ENCODE peak calls at places on chromosomes 5 and 9, in ten cellular contexts. Y, N, H, T, B, A, Q, J, E and K are unnamed samples.

GRCh38 chr9:88965473-88965872 is 25.8 kb upstream of the S1PR3 start:
- ATAC-seq in Y (no peak), N (no peak), H (no peak), T (no peak), B (no peak), A (no peak), Q (no peak), J (peak; percentile 48), E (no peak), K (no peak)

GRCh38 chr5:58890265-58890664 is 307.4 kb downstream of the RAB3C start:
- ATAC-seq in Y (no peak), N (no peak), H (no peak), T (no peak), B (no peak), A (no peak), Q (no peak), J (no peak), E (no peak), K (no peak)

GRCh38 chr5:157976429-157976828 is 117.5 kb upstream of the CLINT1 start:
- ATAC-seq in Y (no peak), N (no peak), H (no peak), T (peak; percentile 79), B (no peak), A (no peak), Q (no peak), J (no peak), E (no peak), K (no peak)

GRCh38 chr9:128891354-128892222 is 9.7 kb downstream of the LRRC8A start:
- ATAC-seq in Y (no peak), N (no peak), H (no peak), T (peak; percentile 3), B (no peak), A (no peak), Q (peak; percentile 44), J (no peak), E (no peak), K (no peak)

GRCh38 chr5:137822158-137822764 is 45.4 kb upstream of the MYOT start:
- ATAC-seq in Y (peak; percentile 90), N (no peak), H (peak; percentile 94), T (peak; percentile 36), B (no peak), A (no peak), Q (no peak), J (peak; percentile 75), E (no peak), K (no peak)

GRCh38 chr9:92404437-92404836 is at the start of gene OGN:
- ATAC-seq in Y (no peak), N (no peak), H (peak; percentile 81), T (no peak), B (no peak), A (no peak), Q (no peak), J (no peak), E (no peak), K (no peak)

GRCh38 chr5:63228154-63228553 is 649.5 kb downstream of the LRRC70 start:
- ATAC-seq in Y (no peak), N (no peak), H (no peak), T (no peak), B (no peak), A (no peak), Q (no peak), J (no peak), E (no peak), K (no peak)

GRCh38 chr5:147216552-147217154 is 18.2 kb upstream of the STK32A start:
- ATAC-seq in Y (no peak), N (peak; percentile 49), H (peak; percentile 40), T (no peak), B (no peak), A (no peak), Q (peak; percentile 66), J (no peak), E (peak; percentile 46), K (no peak)

GRCh38 chr9:96476591-96476990 is 26.6 kb downstream of the HABP4 start:
- ATAC-seq in Y (no peak), N (peak; percentile 87), H (no peak), T (no peak), B (peak; percentile 86), A (no peak), Q (no peak), J (peak; percentile 85), E (no peak), K (no peak)

GRCh38 chr9:71490810-71491209 is 277.5 kb downstream of the CEMIP2 start:
- ATAC-seq in Y (peak; percentile 74), N (no peak), H (no peak), T (no peak), B (no peak), A (no peak), Q (no peak), J (no peak), E (no peak), K (peak; percentile 41)

GRCh38 chr9:14533867-14534650 is 159.2 kb downstream of the ZDHHC21 start:
- ATAC-seq in Y (no peak), N (no peak), H (no peak), T (no peak), B (no peak), A (no peak), Q (no peak), J (no peak), E (no peak), K (no peak)

GRCh38 chr9:105483618-105484017 is 35.8 kb downstream of the FSD1L start:
- ATAC-seq in Y (no peak), N (no peak), H (no peak), T (no peak), B (no peak), A (no peak), Q (no peak), J (no peak), E (no peak), K (no peak)

GRCh38 chr5:157193699-157194424 is 13.2 kb downstream of the ITK start:
- ATAC-seq in Y (no peak), N (no peak), H (no peak), T (no peak), B (no peak), A (peak; percentile 63), Q (peak; percentile 68), J (no peak), E (peak; percentile 53), K (no peak)

GRCh38 chr9:98334796-98335195 is 79.3 kb upstream of the TBC1D2 start:
- ATAC-seq in Y (peak; percentile 12), N (no peak), H (no peak), T (no peak), B (no peak), A (no peak), Q (no peak), J (no peak), E (no peak), K (no peak)

GRCh38 chr9:79944991-79945390 is 373.2 kb downstream of the TLE4 start:
- ATAC-seq in Y (no peak), N (peak; percentile 45), H (no peak), T (no peak), B (no peak), A (no peak), Q (peak; percentile 47), J (no peak), E (no peak), K (peak; percentile 48)

GRCh38 chr9:133142657-133143592 is 20.8 kb downstream of the GBGT1 start:
- ATAC-seq in Y (no peak), N (peak; percentile 48), H (no peak), T (no peak), B (no peak), A (no peak), Q (no peak), J (no peak), E (no peak), K (no peak)

GRCh38 chr5:41956943-41957342 is 31.9 kb downstream of the FBXO4 start:
- ATAC-seq in Y (no peak), N (no peak), H (no peak), T (no peak), B (no peak), A (no peak), Q (no peak), J (no peak), E (no peak), K (no peak)

GRCh38 chr9:105198763-105199339 is 45.6 kb upstream of the SLC44A1 start:
- ATAC-seq in Y (no peak), N (no peak), H (no peak), T (no peak), B (no peak), A (no peak), Q (no peak), J (no peak), E (no peak), K (no peak)

GRCh38 chr5:159878988-159879471 is 37.3 kb upstream of the ADRA1B start:
- ATAC-seq in Y (peak; percentile 95), N (no peak), H (peak; percentile 93), T (no peak), B (peak; percentile 65), A (no peak), Q (no peak), J (peak; percentile 93), E (no peak), K (no peak)

GRCh38 chr9:128006360-128007024 is 25.7 kb upstream of the EEIG1 start:
- ATAC-seq in Y (no peak), N (no peak), H (no peak), T (no peak), B (no peak), A (no peak), Q (no peak), J (no peak), E (no peak), K (no peak)

GRCh38 chr5:137415231-137415681 is 83.9 kb downstream of the SPOCK1 start:
- ATAC-seq in Y (no peak), N (no peak), H (peak; percentile 60), T (no peak), B (no peak), A (no peak), Q (no peak), J (peak; percentile 13), E (no peak), K (no peak)

GRCh38 chr5:150446103-150446502 is 3.4 kb downstream of the RPS14 start:
- ATAC-seq in Y (no peak), N (no peak), H (no peak), T (no peak), B (no peak), A (no peak), Q (no peak), J (no peak), E (no peak), K (no peak)

GRCh38 chr5:10704949-10705621 is 55.9 kb downstream of the DAP start:
- ATAC-seq in Y (peak; percentile 26), N (peak; percentile 71), H (peak; percentile 74), T (peak; percentile 24), B (peak; percentile 43), A (no peak), Q (peak; percentile 77), J (peak; percentile 27), E (peak; percentile 61), K (peak; percentile 42)

GRCh38 chr5:19987594-19988345 is at the start of gene CDH18:
- ATAC-seq in Y (no peak), N (no peak), H (peak; percentile 99), T (peak; percentile 62), B (peak; percentile 78), A (no peak), Q (no peak), J (no peak), E (no peak), K (no peak)

GRCh38 chr5:136211282-136211681 is 18.3 kb upstream of the SMIM32 start:
- ATAC-seq in Y (no peak), N (no peak), H (no peak), T (no peak), B (no peak), A (no peak), Q (no peak), J (no peak), E (no peak), K (no peak)

GRCh38 chr5:173925449-173926071 is 37.4 kb downstream of the CPEB4 start:
- ATAC-seq in Y (peak; percentile 67), N (no peak), H (peak; percentile 73), T (peak; percentile 35), B (peak; percentile 46), A (peak; percentile 61), Q (peak; percentile 36), J (no peak), E (peak; percentile 38), K (no peak)

GRCh38 chr9:136197930-136198604 is 6.9 kb downstream of the LHX3 start:
- ATAC-seq in Y (no peak), N (no peak), H (no peak), T (no peak), B (no peak), A (no peak), Q (no peak), J (no peak), E (no peak), K (no peak)

GRCh38 chr5:59565551-59565950 is 328.0 kb downstream of the PDE4D start:
- ATAC-seq in Y (no peak), N (peak; percentile 21), H (no peak), T (no peak), B (peak; percentile 21), A (no peak), Q (no peak), J (no peak), E (no peak), K (no peak)